ENCODE peak calls at places on chromosomes 7 and 10, in five cellular contexts. P, I, Q, H and V are unnamed samples.

GRCh38 chr10:120253131-120253530 is 203.9 kb upstream of the PLPP4 start:
- DNase-seq in Q (no peak), P (no peak), H (no peak), I (no peak), V (no peak)

GRCh38 chr10:9305018-9305655 is 1250.6 kb downstream of the GATA3 start:
- DNase-seq in P (no peak), Q (peak), I (peak), H (no peak), V (no peak)

GRCh38 chr10:78004215-78005026 is 24.9 kb downstream of the POLR3A start:
- DNase-seq in Q (no peak), P (no peak), H (no peak), I (peak), V (no peak)

GRCh38 chr10:95532536-95532935 is 28.6 kb downstream of the SORBS1 start:
- DNase-seq in P (no peak), Q (no peak), H (peak), I (no peak), V (no peak)

GRCh38 chr7:116214921-116215320 is 4.6 kb downstream of the TES start:
- DNase-seq in Q (no peak), I (no peak), P (no peak), H (no peak), V (no peak)

GRCh38 chr7:47221826-47222225 is 360.1 kb downstream of the TNS3 start:
- DNase-seq in I (no peak), P (no peak), H (no peak), Q (no peak), V (no peak)

GRCh38 chr10:49498465-49498864 is 40.5 kb downstream of the ERCC6 start:
- DNase-seq in H (no peak), P (no peak), I (no peak), Q (no peak), V (no peak)

GRCh38 chr7:44638611-44639557 is 32.5 kb downstream of the OGDH start:
- DNase-seq in I (peak), P (no peak), Q (no peak), H (peak), V (peak)

GRCh38 chr7:125516194-125516593 is 586.6 kb upstream of the POT1 start:
- DNase-seq in H (no peak), P (no peak), Q (peak), I (no peak), V (no peak)

GRCh38 chr10:117218654-117219053 is 21.4 kb downstream of the KCNK18 start:
- DNase-seq in I (peak), H (no peak), Q (no peak), P (no peak), V (no peak)

GRCh38 chr10:11048707-11049296 is 31.1 kb downstream of the CELF2 start:
- DNase-seq in H (no peak), P (no peak), I (no peak), Q (no peak), V (no peak)

GRCh38 chr10:104032144-104032775 is 53.4 kb downstream of the COL17A1 start:
- DNase-seq in H (no peak), I (peak), P (no peak), Q (no peak), V (no peak)